ENCODE peak calls at places on chromosome 16, in seven cellular contexts. L is uterus, Q is HCT116, K is IMR-90, R is ovary, Z is A549, N is right lobe of liver. C is an unnamed sample.

GRCh38 chr16:15856901-15857778 is at the start of gene MYH11:
- DNase-seq in L (peak; percentile 81), Q (no peak), K (no peak), R (peak; percentile 30), Z (no peak), N (no peak), C (peak; percentile 44)

GRCh38 chr16:48182979-48183537 is 27.3 kb upstream of the ABCC12 start:
- DNase-seq in L (no peak), Q (no peak), K (no peak), R (no peak), Z (no peak), N (no peak), C (no peak)

GRCh38 chr16:70589998-70590471 is 56.3 kb upstream of the IL34 start:
- DNase-seq in L (peak; percentile 37), Q (no peak), K (peak; percentile 85), R (peak; percentile 49), Z (peak; percentile 43), N (no peak), C (peak; percentile 19)

GRCh38 chr16:70661918-70662641 is 15.7 kb downstream of the IL34 start:
- DNase-seq in L (peak; percentile 79), Q (no peak), K (no peak), R (peak; percentile 81), Z (no peak), N (peak; percentile 48), C (no peak)

GRCh38 chr16:4894276-4895150 is 42.4 kb downstream of the PPL start:
- DNase-seq in L (no peak), Q (no peak), K (no peak), R (no peak), Z (peak; percentile 39), N (no peak), C (no peak)

GRCh38 chr16:69087161-69087581 is 18.3 kb upstream of the HAS3 start:
- DNase-seq in L (no peak), Q (no peak), K (no peak), R (no peak), Z (no peak), N (no peak), C (no peak)

GRCh38 chr16:72938426-72939164 is 109.3 kb downstream of the ZFHX3 start:
- DNase-seq in L (peak; percentile 84), Q (no peak), K (peak; percentile 93), R (peak; percentile 76), Z (peak; percentile 59), N (no peak), C (peak; percentile 37)

GRCh38 chr16:11506816-11507305 is 79.9 kb downstream of the LITAF start:
- DNase-seq in L (no peak), Q (no peak), K (no peak), R (no peak), Z (no peak), N (no peak), C (no peak)

GRCh38 chr16:64648282-64648681 is 473.6 kb downstream of the CDH11 start:
- DNase-seq in L (no peak), Q (no peak), K (no peak), R (no peak), Z (no peak), N (no peak), C (no peak)

GRCh38 chr16:14278749-14279148 is 207.6 kb downstream of the MRTFB start:
- DNase-seq in L (no peak), Q (no peak), K (no peak), R (no peak), Z (no peak), N (no peak), C (no peak)

GRCh38 chr16:27463741-27464662 is 62.0 kb downstream of the IL21R start:
- DNase-seq in L (no peak), Q (no peak), K (no peak), R (no peak), Z (no peak), N (no peak), C (no peak)

GRCh38 chr16:54526916-54527315 is 240.3 kb upstream of the IRX3 start:
- DNase-seq in L (no peak), Q (no peak), K (no peak), R (no peak), Z (no peak), N (no peak), C (no peak)

GRCh38 chr16:85888405-85889331 is 10.3 kb upstream of the IRF8 start:
- DNase-seq in L (no peak), Q (no peak), K (peak; percentile 65), R (no peak), Z (peak; percentile 67), N (no peak), C (no peak)

GRCh38 chr16:84641643-84642358 is 6.5 kb upstream of the KLHL36 start:
- DNase-seq in L (no peak), Q (no peak), K (no peak), R (no peak), Z (no peak), N (no peak), C (no peak)

GRCh38 chr16:46690281-46691178 is 1.1 kb downstream of the ORC6 start:
- DNase-seq in L (no peak), Q (no peak), K (peak; percentile 40), R (no peak), Z (no peak), N (no peak), C (peak; percentile 54)

GRCh38 chr16:58346831-58347371 is 45.4 kb upstream of the GINS3 start:
- DNase-seq in L (no peak), Q (no peak), K (no peak), R (no peak), Z (no peak), N (no peak), C (no peak)

GRCh38 chr16:58348986-58349385 is 43.3 kb upstream of the GINS3 start:
- DNase-seq in L (no peak), Q (no peak), K (no peak), R (no peak), Z (no peak), N (no peak), C (no peak)

GRCh38 chr16:58345574-58346354 is 46.5 kb upstream of the GINS3 start:
- DNase-seq in L (no peak), Q (no peak), K (no peak), R (no peak), Z (no peak), N (no peak), C (no peak)
- TF ChIP-seq CTCF in L (no peak), Q (peak; percentile 52), K (peak; percentile 33), R (no peak), Z (peak; percentile 49), N (peak; percentile 15), C (peak; percentile 15)

DNA sequence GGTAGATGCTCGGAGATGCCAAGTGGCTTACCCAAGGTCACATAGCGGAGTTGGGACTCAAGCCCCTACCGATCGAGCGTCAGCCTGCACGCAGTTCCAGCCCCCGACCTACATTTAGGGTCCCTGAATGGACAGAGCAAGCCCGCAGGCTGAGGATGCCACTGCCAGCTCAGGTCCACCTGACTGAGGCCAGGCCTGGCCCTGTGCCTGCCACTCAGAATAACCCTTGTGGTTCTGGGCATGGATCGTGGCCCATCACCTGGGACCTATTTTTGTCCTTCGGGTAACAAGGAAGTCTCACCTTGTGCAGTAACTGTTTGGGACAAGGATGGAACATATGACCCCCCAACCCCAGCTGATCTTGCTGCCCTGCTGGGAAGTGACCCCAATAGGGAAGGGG is 17.1 kb downstream of the CDH16 start:
- DNase-seq in L (no peak), Q (no peak), K (no peak), R (no peak), Z (no peak), N (no peak), C (no peak)
- H3K4me1 ChIP-seq in L (peaks cover 7% of the 10 kb centered on the region), Q (peaks cover 17% of the 10 kb centered on the region), K (peaks cover 49% of the 10 kb centered on the region), R (peaks cover 50% of the 10 kb centered on the region), Z (peaks cover 28% of the 10 kb centered on the region), N (peaks cover 17% of the 10 kb centered on the region), C (peaks cover 3% of the 10 kb centered on the region)

GRCh38 chr16:1780677-1781072 is 1.7 kb downstream of the SPSB3 start:
- DNase-seq in L (no peak), Q (no peak), K (no peak), R (no peak), Z (no peak), N (no peak), C (no peak)

GRCh38 chr16:1784977-1785845 is 2.5 kb downstream of the NUBP2 start:
- DNase-seq in L (no peak), Q (no peak), K (no peak), R (peak; percentile 8), Z (no peak), N (no peak), C (no peak)

GRCh38 chr16:1781254-1781653 is 1.1 kb downstream of the SPSB3 start:
- DNase-seq in L (no peak), Q (no peak), K (no peak), R (no peak), Z (no peak), N (no peak), C (no peak)

GRCh38 chr16:1781758-1782407 is 488 bp downstream of the SPSB3 start:
- DNase-seq in L (no peak), Q (no peak), K (peak; percentile 6), R (no peak), Z (no peak), N (peak; percentile 56), C (no peak)

DNA sequence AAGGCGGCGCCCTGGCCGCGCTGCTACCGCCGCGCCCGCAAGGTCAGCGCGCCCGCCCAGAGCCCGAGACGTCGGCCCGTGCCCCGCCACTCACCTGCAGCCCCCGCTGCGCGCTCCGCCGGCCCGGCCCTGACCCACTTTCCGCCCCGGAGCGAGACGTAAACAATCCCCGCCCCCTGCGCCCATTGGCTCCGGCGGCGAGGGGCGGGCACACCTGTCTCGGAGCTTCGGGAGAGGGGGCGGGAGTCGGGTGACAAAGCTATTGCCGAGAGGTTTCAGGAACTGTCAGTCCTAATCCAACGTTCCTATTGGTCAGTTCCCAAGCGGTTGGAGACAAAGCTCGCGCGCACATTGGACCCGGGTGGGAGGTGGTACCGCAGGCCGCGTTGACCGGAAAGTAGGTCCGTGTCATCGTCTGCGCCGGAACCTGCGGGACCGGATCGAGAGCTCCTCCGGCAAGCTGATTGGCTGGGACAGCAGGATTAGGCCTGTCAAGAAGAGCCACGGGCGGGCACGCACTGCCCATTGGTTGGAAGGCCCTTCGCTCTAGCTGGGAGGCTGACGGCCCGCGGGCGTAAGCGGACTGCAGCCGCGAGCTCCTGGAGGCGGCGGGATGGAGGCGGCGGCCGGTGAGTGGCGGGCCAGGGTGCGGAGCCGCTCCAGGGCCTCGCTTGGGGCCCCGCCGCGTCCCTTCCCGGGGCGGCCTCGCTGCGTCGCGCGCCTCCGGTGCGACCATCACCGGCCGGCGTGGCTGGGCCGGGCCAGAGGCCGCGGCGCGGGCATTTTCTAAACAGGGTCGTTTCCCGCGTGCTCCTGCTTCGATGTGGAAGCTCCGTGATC is at the start of the genes NUBP2 and SPSB3:
- DNase-seq in L (peak; percentile 100), Q (peak; percentile 100), K (peak; percentile 100), R (peak; percentile 100), Z (peak; percentile 100), N (peak; percentile 100), C (peak; percentile 100)
- TF ChIP-seq POLR2A in L (peak; percentile 62), Q (no peak), K (no peak), R (peak; percentile 75), Z (peak; percentile 45), N (peak; percentile 49), C (no peak)

DNA sequence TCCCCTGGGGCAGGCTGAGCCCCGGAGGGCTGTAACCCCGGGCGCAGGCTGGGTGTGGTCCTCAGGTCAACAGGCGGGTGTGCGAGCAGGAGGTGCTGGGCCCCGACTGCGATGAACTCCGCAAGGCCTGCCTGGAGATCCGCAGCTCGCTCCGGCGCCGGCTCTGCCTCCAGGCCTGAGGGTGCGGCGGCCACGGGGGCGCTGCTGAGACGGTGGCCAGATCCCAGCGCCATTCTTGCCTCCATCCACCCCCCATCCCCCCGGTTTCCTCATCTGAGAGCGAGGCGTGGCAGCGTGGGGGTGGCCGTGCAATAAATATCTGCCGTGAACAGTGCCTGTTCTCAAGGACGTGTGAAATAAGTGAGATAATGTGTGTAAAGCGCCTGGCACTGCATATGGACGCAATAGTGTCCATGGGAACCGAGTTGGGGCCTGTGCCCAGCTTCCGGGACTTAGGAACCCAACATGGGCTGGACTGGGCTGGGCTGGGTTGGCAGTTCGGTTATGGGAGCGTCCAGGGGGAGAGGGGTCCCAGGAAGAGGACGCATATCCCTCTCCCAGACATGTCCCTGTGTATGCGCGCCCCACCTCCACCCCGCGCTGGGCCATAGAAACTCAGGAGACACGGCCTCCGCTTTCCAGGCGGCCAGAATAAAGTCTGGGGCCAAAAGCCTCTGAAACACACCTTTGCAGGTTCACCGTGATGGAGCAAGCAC is 15.0 kb downstream of the ZNF213 start:
- DNase-seq in L (peak; percentile 60), Q (no peak), K (peak; percentile 42), R (peak; percentile 63), Z (peak; percentile 83), N (no peak), C (peak; percentile 87)
- TF ChIP-seq CTCF in L (peak; percentile 19), Q (no peak), K (peak; percentile 53), R (no peak), Z (peak; percentile 50), N (no peak), C (peak; percentile 44)